ENCODE peak calls at places on chromosome 17, in six cellular contexts. One of them, this sample, is unnamed.

GRCh38 chr17:6153416-6153815 is 83.2 kb downstream of the WSCD1 start:
- DNase-seq in HCT116: no peak
- DNase-seq in sigmoid colon: no peak
- DNase-seq in HepG2: no peak
- DNase-seq in stomach: no peak
- DNase-seq in upper lobe of left lung: no peak
- DNase-seq in this sample: no peak

GRCh38 chr17:8359769-8360168 is 16.7 kb downstream of the KRABD2 start:
- DNase-seq in HCT116: no peak
- DNase-seq in upper lobe of left lung: no peak
- DNase-seq in HepG2: no peak
- DNase-seq in sigmoid colon: no peak
- DNase-seq in stomach: no peak
- DNase-seq in this sample: no peak

GRCh38 chr17:12998461-12998860 is 19.4 kb downstream of the ELAC2 start:
- DNase-seq in HCT116: no peak
- DNase-seq in HepG2: no peak
- DNase-seq in sigmoid colon: no peak
- DNase-seq in upper lobe of left lung: no peak
- DNase-seq in stomach: no peak
- DNase-seq in this sample: no peak

GRCh38 chr17:17808706-17809432 is 27.9 kb downstream of the SREBF1 start:
- DNase-seq in upper lobe of left lung: no peak
- DNase-seq in HepG2: no peak
- DNase-seq in HCT116: no peak
- DNase-seq in sigmoid colon: peak
- DNase-seq in stomach: no peak
- DNase-seq in this sample: peak

GRCh38 chr17:37643829-37644228 is 583 bp upstream of the DDX52 start:
- DNase-seq in HepG2: no peak
- DNase-seq in sigmoid colon: no peak
- DNase-seq in HCT116: no peak
- DNase-seq in upper lobe of left lung: no peak
- DNase-seq in stomach: peak
- DNase-seq in this sample: no peak

GRCh38 chr17:5694507-5694906 is 110.2 kb upstream of the NLRP1 start:
- DNase-seq in sigmoid colon: no peak
- DNase-seq in HCT116: no peak
- DNase-seq in HepG2: no peak
- DNase-seq in upper lobe of left lung: no peak
- DNase-seq in stomach: no peak
- DNase-seq in this sample: no peak

GRCh38 chr17:19369846-19370492 is 7.4 kb upstream of the B9D1 start:
- DNase-seq in stomach: no peak
- DNase-seq in HCT116: no peak
- DNase-seq in sigmoid colon: peak
- DNase-seq in HepG2: no peak
- DNase-seq in upper lobe of left lung: peak
- DNase-seq in this sample: no peak

GRCh38 chr17:7466644-7467341 is 12.6 kb downstream of the ZBTB4 start:
- DNase-seq in sigmoid colon: peak
- DNase-seq in upper lobe of left lung: peak
- DNase-seq in HepG2: no peak
- DNase-seq in stomach: peak
- DNase-seq in HCT116: no peak
- DNase-seq in this sample: no peak

GRCh38 chr17:12624221-12624620 is 41.5 kb upstream of the MYOCD start:
- DNase-seq in HepG2: no peak
- DNase-seq in stomach: no peak
- DNase-seq in HCT116: no peak
- DNase-seq in upper lobe of left lung: no peak
- DNase-seq in sigmoid colon: no peak
- DNase-seq in this sample: no peak

GRCh38 chr17:4152471-4152870 is 9.5 kb downstream of the CYB5D2 start:
- DNase-seq in sigmoid colon: no peak
- DNase-seq in HCT116: no peak
- DNase-seq in HepG2: no peak
- DNase-seq in stomach: no peak
- DNase-seq in upper lobe of left lung: no peak
- DNase-seq in this sample: no peak

GRCh38 chr17:67818110-67819002 is 6.9 kb upstream of the BPTF start:
- DNase-seq in HCT116: no peak
- DNase-seq in stomach: no peak
- DNase-seq in HepG2: no peak
- DNase-seq in sigmoid colon: no peak
- DNase-seq in upper lobe of left lung: no peak
- DNase-seq in this sample: no peak

GRCh38 chr17:9009737-9010136 is 11.6 kb upstream of the NTN1 start:
- DNase-seq in HepG2: no peak
- DNase-seq in stomach: no peak
- DNase-seq in sigmoid colon: no peak
- DNase-seq in upper lobe of left lung: no peak
- DNase-seq in HCT116: no peak
- DNase-seq in this sample: no peak

GRCh38 chr17:18261146-18261515 is 669 bp downstream of the MIEF2 start:
- DNase-seq in stomach: peak
- DNase-seq in HCT116: no peak
- DNase-seq in HepG2: peak
- DNase-seq in sigmoid colon: peak
- DNase-seq in upper lobe of left lung: peak
- DNase-seq in this sample: peak

GRCh38 chr17:74532115-74532514 is 840 bp upstream of the CD300LB start:
- DNase-seq in HepG2: no peak
- DNase-seq in stomach: peak
- DNase-seq in sigmoid colon: peak
- DNase-seq in HCT116: no peak
- DNase-seq in upper lobe of left lung: peak
- DNase-seq in this sample: no peak

GRCh38 chr17:80959330-80960036 is 32.2 kb upstream of the CHMP6 start:
- DNase-seq in upper lobe of left lung: no peak
- DNase-seq in HCT116: no peak
- DNase-seq in sigmoid colon: peak
- DNase-seq in stomach: no peak
- DNase-seq in HepG2: no peak
- DNase-seq in this sample: no peak

GRCh38 chr17:6555331-6556120 is 829 bp downstream of the PITPNM3 start:
- DNase-seq in sigmoid colon: no peak
- DNase-seq in HCT116: no peak
- DNase-seq in HepG2: no peak
- DNase-seq in upper lobe of left lung: peak
- DNase-seq in stomach: peak
- DNase-seq in this sample: no peak

GRCh38 chr17:10058924-10059683 is 139.3 kb downstream of the GAS7 start:
- DNase-seq in HCT116: no peak
- DNase-seq in HepG2: no peak
- DNase-seq in sigmoid colon: peak
- DNase-seq in stomach: no peak
- DNase-seq in upper lobe of left lung: no peak
- DNase-seq in this sample: peak

GRCh38 chr17:9007052-9007714 is 14.1 kb upstream of the NTN1 start:
- DNase-seq in HCT116: no peak
- DNase-seq in stomach: no peak
- DNase-seq in upper lobe of left lung: no peak
- DNase-seq in HepG2: no peak
- DNase-seq in sigmoid colon: no peak
- DNase-seq in this sample: no peak

GRCh38 chr17:18191967-18192366 is 8.3 kb downstream of the ALKBH5 start:
- DNase-seq in sigmoid colon: no peak
- DNase-seq in HCT116: no peak
- DNase-seq in upper lobe of left lung: no peak
- DNase-seq in HepG2: no peak
- DNase-seq in stomach: no peak
- DNase-seq in this sample: no peak

GRCh38 chr17:42928714-42929496 is 28.3 kb downstream of the G6PC1 start:
- DNase-seq in stomach: peak
- DNase-seq in HCT116: peak
- DNase-seq in sigmoid colon: peak
- DNase-seq in HepG2: peak
- DNase-seq in upper lobe of left lung: peak
- DNase-seq in this sample: peak

GRCh38 chr17:43467981-43468541 is 15.7 kb upstream of the DHX8 start:
- DNase-seq in HepG2: no peak
- DNase-seq in upper lobe of left lung: no peak
- DNase-seq in stomach: no peak
- DNase-seq in sigmoid colon: peak
- DNase-seq in HCT116: no peak
- DNase-seq in this sample: no peak

GRCh38 chr17:81955058-81955681 is 5.8 kb downstream of the NOTUM start:
- DNase-seq in sigmoid colon: no peak
- DNase-seq in HepG2: no peak
- DNase-seq in upper lobe of left lung: no peak
- DNase-seq in HCT116: no peak
- DNase-seq in stomach: no peak
- DNase-seq in this sample: no peak

GRCh38 chr17:76969598-76970172 is 101.5 kb downstream of the MGAT5B start:
- DNase-seq in upper lobe of left lung: peak
- DNase-seq in sigmoid colon: no peak
- DNase-seq in HCT116: no peak
- DNase-seq in HepG2: no peak
- DNase-seq in stomach: no peak
- DNase-seq in this sample: no peak

GRCh38 chr17:67245694-67246397 is 850 bp upstream of the HELZ start:
- DNase-seq in stomach: peak
- DNase-seq in sigmoid colon: no peak
- DNase-seq in HepG2: peak
- DNase-seq in upper lobe of left lung: peak
- DNase-seq in HCT116: no peak
- DNase-seq in this sample: peak

GRCh38 chr17:73231841-73232586 is 29.7 kb downstream of the CPSF4L start:
- DNase-seq in stomach: peak
- DNase-seq in sigmoid colon: peak
- DNase-seq in upper lobe of left lung: peak
- DNase-seq in HCT116: peak
- DNase-seq in HepG2: peak
- DNase-seq in this sample: peak
- TF ChIP-seq POLR2A in stomach: peak
- TF ChIP-seq POLR2A in sigmoid colon: peak
- TF ChIP-seq POLR2A in upper lobe of left lung: peak
- TF ChIP-seq POLR2A in HCT116: peak
- TF ChIP-seq POLR2A in HepG2: peak
- TF ChIP-seq POLR2A in this sample: peak

DNA sequence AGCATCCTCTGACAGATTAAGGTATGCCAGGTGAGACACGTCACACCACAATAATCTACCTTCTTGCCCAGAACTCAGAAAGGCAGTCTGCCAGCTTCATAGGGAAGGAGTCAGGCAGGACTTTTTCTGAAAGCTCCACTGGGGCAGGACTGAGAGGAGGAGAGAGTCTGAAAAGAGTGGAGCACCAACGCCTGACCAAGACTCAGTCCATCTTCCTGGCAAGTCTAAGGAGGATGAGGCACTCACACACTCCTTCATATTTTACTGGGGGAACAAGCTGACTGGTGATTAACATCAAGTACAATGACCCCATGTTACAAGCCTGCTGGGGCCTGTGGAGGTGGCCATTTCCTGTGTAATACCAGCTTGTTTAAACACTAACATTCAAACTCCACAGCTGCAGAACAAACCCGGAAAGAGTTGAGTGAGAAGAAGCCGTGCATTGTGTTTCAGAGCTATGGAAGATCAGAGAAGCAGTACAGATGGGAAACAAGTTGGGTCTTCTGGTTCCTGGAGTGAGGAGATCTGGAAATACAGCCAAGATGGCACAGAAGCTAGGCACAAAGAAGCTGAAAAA is 122.4 kb downstream of the HIC1 start:
- DNase-seq in HepG2: peak
- DNase-seq in sigmoid colon: no peak
- DNase-seq in upper lobe of left lung: no peak
- DNase-seq in HCT116: no peak
- DNase-seq in stomach: no peak
- DNase-seq in this sample: no peak
- TF ChIP-seq POLR2AphosphoS5 in HepG2: no peak
- TF ChIP-seq POLR2AphosphoS5 in sigmoid colon: no peak
- TF ChIP-seq POLR2AphosphoS5 in upper lobe of left lung: no peak
- TF ChIP-seq POLR2AphosphoS5 in HCT116: no peak
- TF ChIP-seq POLR2AphosphoS5 in stomach: no peak
- TF ChIP-seq POLR2AphosphoS5 in this sample: no peak

GRCh38 chr17:63405741-63406261 is 40.3 kb downstream of the CYB561 start:
- DNase-seq in upper lobe of left lung: no peak
- DNase-seq in sigmoid colon: no peak
- DNase-seq in stomach: no peak
- DNase-seq in HepG2: peak
- DNase-seq in HCT116: peak
- DNase-seq in this sample: no peak
- TF ChIP-seq POLR2A in upper lobe of left lung: no peak
- TF ChIP-seq POLR2A in sigmoid colon: no peak
- TF ChIP-seq POLR2A in stomach: no peak
- TF ChIP-seq POLR2A in HepG2: no peak
- TF ChIP-seq POLR2A in HCT116: no peak
- TF ChIP-seq POLR2A in this sample: no peak

GRCh38 chr17:45170280-45170975 is 8.8 kb downstream of the HEXIM2 start:
- DNase-seq in upper lobe of left lung: no peak
- DNase-seq in stomach: no peak
- DNase-seq in HepG2: no peak
- DNase-seq in sigmoid colon: no peak
- DNase-seq in HCT116: no peak
- DNase-seq in this sample: no peak

GRCh38 chr17:45172232-45172540 is 10.5 kb downstream of the HEXIM2 start:
- DNase-seq in HepG2: no peak
- DNase-seq in HCT116: no peak
- DNase-seq in stomach: no peak
- DNase-seq in upper lobe of left lung: no peak
- DNase-seq in sigmoid colon: no peak
- DNase-seq in this sample: no peak

GRCh38 chr17:45171338-45172231 is 9.9 kb downstream of the HEXIM2 start:
- DNase-seq in sigmoid colon: peak
- DNase-seq in upper lobe of left lung: peak
- DNase-seq in stomach: peak
- DNase-seq in HCT116: no peak
- DNase-seq in HepG2: peak
- DNase-seq in this sample: no peak

GRCh38 chr17:45170976-45171337 is 9.3 kb downstream of the HEXIM2 start:
- DNase-seq in stomach: peak
- DNase-seq in HCT116: peak
- DNase-seq in upper lobe of left lung: peak
- DNase-seq in HepG2: no peak
- DNase-seq in sigmoid colon: peak
- DNase-seq in this sample: no peak

DNA sequence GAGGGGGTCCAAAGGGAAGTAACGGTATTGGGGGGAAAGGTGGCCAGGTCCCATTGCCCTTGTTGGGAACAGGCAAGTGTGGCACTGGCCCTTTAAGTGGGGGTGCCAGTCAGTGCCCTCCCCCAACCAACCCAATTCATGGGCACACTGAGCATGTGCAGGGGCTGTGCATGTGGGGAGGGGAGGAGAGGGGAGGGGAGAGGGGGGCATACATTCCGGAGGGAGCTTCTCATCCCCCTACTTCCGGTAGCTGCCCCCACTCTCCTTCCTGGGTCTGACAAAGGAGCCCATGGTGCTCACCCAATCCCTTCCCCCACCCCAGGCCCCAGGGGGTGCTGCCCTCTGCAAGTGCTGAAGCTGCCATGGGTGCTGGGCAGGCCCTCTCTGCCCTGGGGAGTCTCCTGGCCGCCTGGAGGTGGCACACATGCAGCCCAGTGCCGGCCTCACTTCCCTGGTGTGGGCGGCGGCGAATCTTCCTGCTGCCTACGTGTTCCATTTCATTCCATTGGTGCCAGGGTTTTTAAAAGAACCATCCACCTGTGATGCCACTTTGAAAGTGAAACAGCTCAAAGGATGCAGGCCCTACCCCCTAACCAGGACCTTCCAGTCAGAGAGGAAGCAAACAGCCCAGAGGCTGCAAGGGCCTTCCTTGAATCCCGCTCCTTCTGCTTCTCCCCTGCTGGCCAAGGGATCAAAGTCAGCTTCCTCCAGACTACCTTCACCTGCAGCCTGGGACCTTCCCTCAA is 11.0 kb downstream of the HEXIM2 start:
- DNase-seq in HCT116: peak
- DNase-seq in upper lobe of left lung: peak
- DNase-seq in stomach: peak
- DNase-seq in sigmoid colon: peak
- DNase-seq in HepG2: peak
- DNase-seq in this sample: no peak
- TF ChIP-seq POLR2AphosphoS5 in HCT116: peak
- TF ChIP-seq POLR2AphosphoS5 in upper lobe of left lung: no peak
- TF ChIP-seq POLR2AphosphoS5 in stomach: no peak
- TF ChIP-seq POLR2AphosphoS5 in sigmoid colon: no peak
- TF ChIP-seq POLR2AphosphoS5 in HepG2: peak
- TF ChIP-seq POLR2AphosphoS5 in this sample: peak